ENCODE peak calls at places on chromosome 10, in ten cellular contexts. U, V, Y, X, O, M, E, K, N and A are unnamed samples.

GRCh38 chr10:6185039-6185716 is 17.6 kb upstream of the PFKFB3 start:
- DNase-seq in U (no peak), V (no peak), Y (no peak), X (no peak), O (no peak), M (no peak), E (no peak), K (no peak), N (peak), A (no peak)

GRCh38 chr10:12875100-12875499 is 126.4 kb downstream of the CCDC3 start:
- DNase-seq in U (no peak), V (no peak), Y (no peak), X (no peak), O (no peak), M (peak), E (no peak), K (peak), N (no peak), A (no peak)

GRCh38 chr10:74121368-74121767 is 29.3 kb downstream of the AP3M1 start:
- DNase-seq in U (no peak), V (no peak), Y (no peak), X (no peak), O (no peak), M (peak), E (no peak), K (no peak), N (no peak), A (no peak)

GRCh38 chr10:99366666-99367065 is 37.5 kb downstream of the CNNM1 start:
- DNase-seq in U (no peak), V (no peak), Y (no peak), X (no peak), O (no peak), M (no peak), E (no peak), K (no peak), N (no peak), A (no peak)

GRCh38 chr10:91032614-91033248 is 111.8 kb upstream of the ANKRD1 start:
- DNase-seq in U (no peak), V (no peak), Y (peak), X (no peak), O (no peak), M (no peak), E (peak), K (no peak), N (no peak), A (peak)

GRCh38 chr10:70648427-70648826 is 23.9 kb upstream of the ADAMTS14 start:
- DNase-seq in U (no peak), V (no peak), Y (no peak), X (no peak), O (peak), M (peak), E (no peak), K (no peak), N (peak), A (peak)

GRCh38 chr10:95741807-95742528 is 14.0 kb upstream of the ENTPD1 start:
- DNase-seq in U (no peak), V (no peak), Y (no peak), X (no peak), O (peak), M (peak), E (peak), K (peak), N (peak), A (peak)

GRCh38 chr10:99827906-99828305 is 45.5 kb downstream of the ABCC2 start:
- DNase-seq in U (peak), V (no peak), Y (no peak), X (no peak), O (no peak), M (peak), E (peak), K (peak), N (no peak), A (no peak)

GRCh38 chr10:86878973-86879781 is 78.2 kb downstream of the MMRN2 start:
- DNase-seq in U (no peak), V (no peak), Y (no peak), X (no peak), O (no peak), M (no peak), E (no peak), K (no peak), N (no peak), A (no peak)

GRCh38 chr10:23611308-23611631 is 172.4 kb downstream of the OTUD1 start:
- DNase-seq in U (no peak), V (no peak), Y (no peak), X (no peak), O (no peak), M (no peak), E (no peak), K (no peak), N (no peak), A (no peak)

GRCh38 chr10:100977436-100977835 is 8.1 kb downstream of the SEMA4G start:
- DNase-seq in U (no peak), V (no peak), Y (no peak), X (no peak), O (no peak), M (no peak), E (no peak), K (no peak), N (no peak), A (no peak)

GRCh38 chr10:114607358-114607998 is 50.6 kb downstream of the ABLIM1 start:
- DNase-seq in U (no peak), V (no peak), Y (no peak), X (no peak), O (no peak), M (peak), E (peak), K (no peak), N (no peak), A (no peak)

GRCh38 chr10:104582966-104583365 is 58.1 kb upstream of the SORCS3 start:
- DNase-seq in U (no peak), V (no peak), Y (no peak), X (no peak), O (no peak), M (no peak), E (no peak), K (no peak), N (no peak), A (no peak)

GRCh38 chr10:116891208-116891607 is 41.9 kb downstream of the ENO4 start:
- DNase-seq in U (no peak), V (peak), Y (no peak), X (peak), O (no peak), M (peak), E (peak), K (peak), N (no peak), A (peak)

GRCh38 chr10:101257121-101257890 is 28.0 kb upstream of the LBX1 start:
- DNase-seq in U (no peak), V (no peak), Y (no peak), X (no peak), O (no peak), M (no peak), E (no peak), K (no peak), N (no peak), A (no peak)

GRCh38 chr10:122648599-122649428 is 50.8 kb downstream of the C10orf120 start:
- DNase-seq in U (peak), V (peak), Y (no peak), X (peak), O (peak), M (no peak), E (peak), K (no peak), N (peak), A (peak)